ENCODE peak calls at places on chromosomes 11 and 22, in seven cellular contexts. Q is choroid plexus epithelial cell, K is RWPE1, I is endothelial cell, E is mammary epithelial cell, T is WERI-Rb-1, H is heart right ventricle. R is an unnamed sample.

GRCh38 chr22:48343461-48343860 is 1484.2 kb downstream of the BRD1 start:
- DNase-seq in Q (no peak), K (no peak), I (no peak), E (no peak), T (no peak), H (no peak), R (no peak)

GRCh38 chr11:60871378-60872061 is 4.2 kb downstream of the ZP1 start:
- DNase-seq in Q (peak; percentile 77), K (no peak), I (no peak), E (no peak), T (peak; percentile 2), H (peak; percentile 43), R (peak; percentile 44)

GRCh38 chr11:8286886-8287285 is 23.2 kb upstream of the LMO1 start:
- DNase-seq in Q (no peak), K (no peak), I (no peak), E (no peak), T (peak; percentile 70), H (no peak), R (no peak)

GRCh38 chr11:47099213-47099917 is 77.3 kb downstream of the ARFGAP2 start:
- DNase-seq in Q (no peak), K (no peak), I (no peak), E (peak; percentile 2), T (no peak), H (no peak), R (peak; percentile 4)

GRCh38 chr11:68498313-68498712 is 37.8 kb downstream of the PPP6R3 start:
- DNase-seq in Q (no peak), K (no peak), I (no peak), E (no peak), T (no peak), H (peak; percentile 25), R (peak; percentile 22)

GRCh38 chr11:7467652-7468051 is 17.7 kb upstream of the OLFML1 start:
- DNase-seq in Q (no peak), K (no peak), I (no peak), E (no peak), T (no peak), H (no peak), R (no peak)

GRCh38 chr11:67298786-67299185 is 4.5 kb upstream of the SSH3 start:
- DNase-seq in Q (no peak), K (no peak), I (no peak), E (no peak), T (no peak), H (no peak), R (no peak)

GRCh38 chr11:88175004-88175706 is at the start of gene RAB38:
- DNase-seq in Q (peak; percentile 20), K (peak; percentile 75), I (peak; percentile 47), E (peak; percentile 80), T (peak; percentile 66), H (peak; percentile 8), R (peak; percentile 87)

GRCh38 chr11:76415073-76415472 is 29.7 kb upstream of the EMSY start:
- DNase-seq in Q (no peak), K (peak; percentile 9), I (no peak), E (no peak), T (no peak), H (no peak), R (no peak)

GRCh38 chr11:69382131-69383128 is 88.5 kb downstream of the MYEOV start:
- DNase-seq in Q (peak; percentile 36), K (no peak), I (no peak), E (no peak), T (peak; percentile 3), H (peak; percentile 42), R (no peak)

GRCh38 chr22:22609271-22609670 is 35.1 kb upstream of the GGTLC2 start:
- DNase-seq in Q (peak; percentile 28), K (no peak), I (no peak), E (no peak), T (no peak), H (no peak), R (no peak)

GRCh38 chr11:2317354-2318050 is 15.7 kb downstream of the TSPAN32 start:
- DNase-seq in Q (no peak), K (no peak), I (no peak), E (no peak), T (no peak), H (no peak), R (no peak)

GRCh38 chr11:113286509-113287497 is 27.6 kb upstream of the TTC12 start:
- DNase-seq in Q (peak; percentile 6), K (no peak), I (no peak), E (no peak), T (no peak), H (no peak), R (no peak)

GRCh38 chr11:94148189-94148588 is 19.5 kb downstream of the PANX1 start:
- DNase-seq in Q (no peak), K (no peak), I (no peak), E (no peak), T (no peak), H (no peak), R (no peak)

GRCh38 chr22:44578115-44578457 is 80.1 kb upstream of the RTL6 start:
- DNase-seq in Q (no peak), K (no peak), I (no peak), E (no peak), T (no peak), H (no peak), R (no peak)

GRCh38 chr11:8282621-8283509 is 19.2 kb upstream of the LMO1 start:
- DNase-seq in Q (no peak), K (no peak), I (no peak), E (no peak), T (peak; percentile 89), H (no peak), R (no peak)

GRCh38 chr22:39938509-39938908 is 21.7 kb upstream of the TMA7B start:
- DNase-seq in Q (no peak), K (no peak), I (no peak), E (peak; percentile 59), T (no peak), H (no peak), R (no peak)

DNA sequence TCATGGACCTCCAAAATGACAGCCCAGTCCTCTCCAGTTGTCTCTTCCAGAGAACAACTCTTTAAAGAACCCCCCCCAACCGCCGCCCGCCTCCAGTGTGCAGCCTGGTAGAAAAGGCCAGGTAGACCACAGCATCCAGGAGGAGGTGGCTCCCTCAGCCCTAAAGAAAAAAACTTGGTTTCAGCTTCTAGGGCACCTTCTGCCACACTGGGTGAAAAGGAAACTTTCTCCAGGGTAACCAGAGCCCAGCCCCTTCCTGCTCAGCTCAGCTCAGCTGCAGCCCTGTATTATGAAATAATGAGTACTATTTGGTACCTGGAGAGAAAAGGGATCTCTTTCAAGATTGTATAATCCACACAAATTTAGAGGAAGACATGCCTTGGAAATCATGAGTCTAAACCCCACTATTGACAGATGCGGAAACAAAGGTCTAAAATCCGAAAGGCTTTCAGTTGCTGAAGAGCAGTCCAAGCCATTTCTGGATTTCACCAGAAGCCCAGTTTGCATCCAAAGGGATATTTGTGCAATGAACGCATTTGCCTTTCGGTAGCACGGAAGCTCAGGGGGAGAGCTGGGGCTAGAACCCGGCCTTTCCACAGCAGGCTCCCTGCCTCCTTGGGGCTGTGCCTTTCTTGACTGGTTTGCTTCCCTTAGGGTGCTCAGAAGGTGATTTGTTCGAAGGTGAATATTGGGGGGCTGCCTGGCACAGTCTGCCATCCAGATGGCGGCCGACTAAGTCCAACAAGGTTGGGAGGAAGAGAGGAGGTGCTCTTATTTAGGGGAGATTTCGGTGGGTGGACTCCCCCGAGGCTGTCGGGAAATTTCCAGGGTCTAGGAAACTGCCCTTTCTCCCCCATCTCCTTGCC is 3.3 kb downstream of the FXYD6 start:
- DNase-seq in Q (no peak), K (no peak), I (no peak), E (no peak), T (no peak), H (no peak), R (no peak)
- TF ChIP-seq CTCF in Q (no peak), K (no peak), I (no peak), E (no peak), T (no peak), H (no peak), R (no peak)

GRCh38 chr11:72075109-72075508 is 5.2 kb downstream of the NUMA1 start:
- DNase-seq in Q (no peak), K (no peak), I (no peak), E (no peak), T (peak; percentile 33), H (no peak), R (no peak)
- TF ChIP-seq CTCF in Q (peak; percentile 22), K (no peak), I (no peak), E (peak; percentile 11), T (peak; percentile 42), H (no peak), R (no peak)

DNA sequence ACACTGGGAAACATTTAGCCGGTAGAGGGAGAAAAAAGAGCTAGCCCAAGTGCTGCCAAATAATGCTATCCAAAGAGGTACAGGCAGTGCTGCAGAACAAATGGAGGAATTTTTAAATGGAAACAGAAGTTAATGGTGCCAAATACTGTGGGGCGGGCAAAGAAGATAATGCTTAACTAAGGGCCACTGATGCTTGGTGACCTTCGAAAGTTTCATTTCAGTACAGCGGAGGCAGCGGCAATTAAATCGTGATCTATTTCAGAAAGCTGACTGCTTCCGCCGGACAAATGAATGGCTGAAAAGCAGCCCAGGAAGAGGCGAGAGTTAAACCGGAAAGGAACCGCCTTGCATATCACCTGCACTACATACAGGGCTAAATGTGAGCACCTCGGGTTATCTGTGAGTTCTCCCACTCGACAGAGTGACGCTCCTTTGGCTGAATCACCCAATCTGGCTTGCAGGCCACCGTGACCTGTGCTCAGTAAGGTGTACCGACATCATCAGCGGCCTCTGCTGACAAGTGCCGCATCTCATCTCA is 42.1 kb downstream of the CADM1 start:
- DNase-seq in Q (no peak), K (no peak), I (no peak), E (no peak), T (no peak), H (no peak), R (no peak)
- TF ChIP-seq CTCF in Q (no peak), K (no peak), I (no peak), E (no peak), T (no peak), H (no peak), R (no peak)

GRCh38 chr11:9461068-9461759 is 402 bp downstream of the ZNF143 start:
- DNase-seq in Q (peak; percentile 92), K (peak; percentile 79), I (peak; percentile 75), E (peak; percentile 83), T (peak; percentile 89), H (peak; percentile 92), R (peak; percentile 92)
- TF ChIP-seq CTCF in Q (no peak), K (no peak), I (no peak), E (no peak), T (no peak), H (no peak), R (no peak)

GRCh38 chr11:22331771-22332170 is 6.4 kb upstream of the SLC17A6 start:
- DNase-seq in Q (peak; percentile 1), K (no peak), I (no peak), E (no peak), T (no peak), H (no peak), R (no peak)
- TF ChIP-seq CTCF in Q (no peak), K (no peak), I (peak; percentile 15), E (peak; percentile 17), T (no peak), H (no peak), R (no peak)

GRCh38 chr22:29994027-29994715 is 86.1 kb upstream of the HORMAD2 start:
- DNase-seq in Q (peak; percentile 71), K (peak; percentile 74), I (no peak), E (peak; percentile 89), T (no peak), H (no peak), R (peak; percentile 78)
- TF ChIP-seq CTCF in Q (peak; percentile 39), K (no peak), I (no peak), E (peak; percentile 31), T (no peak), H (no peak), R (peak; percentile 34)

R was measured in MCF 10A.